ENCODE peak calls at places on chromosomes 2 and 18, in seven cellular contexts. V is CD4-positive, alpha-beta T cell; I is WTC11; Z is fibroblast of pulmonary artery; S is hepatocyte; W is astrocyte of the spinal cord; D is pancreas. Y is an unnamed sample.

GRCh38 chr2:221554769-221555510 is 17.2 kb downstream of the EPHA4 start:
- DNase-seq in V (no peak), I (peak), Z (peak), S (no peak), W (no peak), D (no peak), Y (no peak)

GRCh38 chr2:95056461-95057459 is 31.3 kb downstream of the MAL start:
- DNase-seq in V (no peak), I (no peak), Z (no peak), S (no peak), W (no peak), D (no peak), Y (no peak)

GRCh38 chr2:37544617-37545031 is 126.8 kb downstream of the CDC42EP3 start:
- DNase-seq in V (no peak), I (no peak), Z (no peak), S (no peak), W (no peak), D (no peak), Y (no peak)

GRCh38 chr2:12819721-12820120 is 103.0 kb downstream of the TRIB2 start:
- DNase-seq in V (no peak), I (no peak), Z (peak), S (no peak), W (peak), D (no peak), Y (no peak)

GRCh38 chr2:68435605-68436004 is 31.5 kb downstream of the FBXO48 start:
- DNase-seq in V (no peak), I (no peak), Z (peak), S (no peak), W (no peak), D (no peak), Y (no peak)

GRCh38 chr2:110768591-110768990 is 36.2 kb downstream of the ACOXL start:
- DNase-seq in V (no peak), I (no peak), Z (no peak), S (peak), W (no peak), D (no peak), Y (no peak)

GRCh38 chr2:27871805-27872204 is 18.4 kb downstream of the RBKS start:
- DNase-seq in V (no peak), I (no peak), Z (no peak), S (no peak), W (no peak), D (no peak), Y (no peak)

GRCh38 chr2:86020984-86021383 is 84.7 kb downstream of the POLR1A start:
- DNase-seq in V (no peak), I (no peak), Z (peak), S (no peak), W (peak), D (peak), Y (no peak)

GRCh38 chr2:143183804-143184463 is 54.7 kb downstream of the ARHGAP15 start:
- DNase-seq in V (no peak), I (no peak), Z (no peak), S (no peak), W (no peak), D (no peak), Y (no peak)

GRCh38 chr2:240395896-240396622 is 39.4 kb upstream of the GPC1 start:
- DNase-seq in V (no peak), I (no peak), Z (no peak), S (no peak), W (no peak), D (peak), Y (no peak)

GRCh38 chr2:23721454-23721826 is 205.5 kb downstream of the ATAD2B start:
- DNase-seq in V (no peak), I (no peak), Z (no peak), S (no peak), W (no peak), D (no peak), Y (no peak)
- TF ChIP-seq CTCF in V (no peak), I (no peak), Z (no peak), S (no peak), W (no peak), D (no peak), Y (no peak)

DNA sequence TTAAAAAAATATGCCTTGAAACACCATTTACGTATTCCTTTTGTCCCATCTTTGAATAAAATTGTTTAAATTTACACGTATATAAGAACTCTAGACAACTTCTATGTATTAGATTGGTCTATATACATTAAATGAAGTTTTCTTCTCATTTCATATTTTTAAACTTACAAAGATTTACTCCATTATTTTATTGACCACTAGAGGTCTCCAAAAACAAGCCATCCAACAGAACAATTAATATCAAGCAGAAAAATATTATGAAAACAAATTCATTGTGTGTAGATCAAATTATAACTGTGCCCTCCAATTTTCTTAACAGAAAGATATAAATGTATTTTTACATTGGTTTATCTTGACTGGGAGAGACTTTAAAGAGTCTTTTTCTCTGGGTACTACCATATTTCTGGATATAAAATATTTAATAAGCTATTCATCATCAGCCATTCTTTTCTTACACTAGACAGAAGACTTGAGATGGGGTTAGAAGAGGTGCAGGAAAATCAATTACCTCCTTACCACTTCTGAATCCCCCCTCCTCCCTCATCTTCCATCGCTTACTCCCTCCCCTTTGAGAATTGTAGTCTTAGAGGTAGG is 66.5 kb downstream of the DPP4 start:
- DNase-seq in V (no peak), I (no peak), Z (peak), S (no peak), W (peak), D (no peak), Y (no peak)
- TF ChIP-seq CTCF in V (peak), I (peak), Z (peak), S (peak), W (peak), D (peak), Y (peak)

GRCh38 chr18:13141209-13141608 is 77.4 kb upstream of the LDLRAD4 start:
- DNase-seq in V (no peak), I (no peak), Z (no peak), S (no peak), W (no peak), D (no peak), Y (no peak)

GRCh38 chr18:13138822-13139139 is 79.8 kb upstream of the LDLRAD4 start:
- DNase-seq in V (no peak), I (no peak), Z (no peak), S (no peak), W (no peak), D (no peak), Y (no peak)

GRCh38 chr18:13137939-13138821 is 80.4 kb upstream of the LDLRAD4 start:
- DNase-seq in V (peak), I (no peak), Z (peak), S (no peak), W (no peak), D (no peak), Y (no peak)

GRCh38 chr18:13137041-13137938 is 81.3 kb upstream of the LDLRAD4 start:
- DNase-seq in V (no peak), I (peak), Z (peak), S (no peak), W (peak), D (no peak), Y (peak)

GRCh38 chr18:13139885-13140450 is 78.6 kb upstream of the LDLRAD4 start:
- DNase-seq in V (no peak), I (no peak), Z (no peak), S (no peak), W (no peak), D (no peak), Y (no peak)
- TF ChIP-seq CTCF in V (no peak), I (no peak), Z (no peak), S (no peak), W (no peak), D (no peak), Y (no peak)

DNA sequence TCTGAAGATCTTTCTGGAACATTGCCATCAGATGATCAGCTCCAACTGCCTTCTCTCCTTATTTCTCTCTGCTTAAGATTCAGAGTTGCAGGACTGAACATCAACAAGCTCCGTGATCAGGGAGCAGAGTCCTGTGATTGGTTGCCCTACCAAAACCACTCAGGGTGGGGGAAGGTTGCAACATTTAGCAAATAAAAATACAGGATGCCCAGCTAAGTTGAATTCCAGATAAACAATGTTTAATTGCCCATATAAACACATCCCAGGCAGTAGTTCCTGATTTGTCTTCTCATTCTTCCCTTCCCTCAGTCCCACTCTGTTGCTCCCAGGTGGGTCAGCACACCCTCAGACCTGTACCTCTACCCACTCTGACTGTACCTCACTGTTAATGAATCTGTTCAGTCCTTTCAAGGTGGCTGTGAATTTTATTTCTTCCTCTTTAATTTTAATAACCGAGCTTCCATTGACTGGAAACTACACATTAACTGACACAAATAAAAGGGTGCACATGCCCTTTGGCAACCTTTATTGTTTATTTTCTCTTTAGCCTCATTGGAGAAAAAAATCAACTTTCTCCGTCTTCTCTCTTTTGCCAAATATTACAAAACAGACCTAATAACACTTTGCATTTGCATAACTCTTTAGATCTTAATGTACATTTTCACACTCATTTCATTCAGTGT is 167.1 kb upstream of the PKDCC start:
- DNase-seq in V (no peak), I (no peak), Z (no peak), S (no peak), W (no peak), D (no peak), Y (no peak)
- TF ChIP-seq CTCF in V (no peak), I (no peak), Z (no peak), S (no peak), W (no peak), D (no peak), Y (no peak)

DNA sequence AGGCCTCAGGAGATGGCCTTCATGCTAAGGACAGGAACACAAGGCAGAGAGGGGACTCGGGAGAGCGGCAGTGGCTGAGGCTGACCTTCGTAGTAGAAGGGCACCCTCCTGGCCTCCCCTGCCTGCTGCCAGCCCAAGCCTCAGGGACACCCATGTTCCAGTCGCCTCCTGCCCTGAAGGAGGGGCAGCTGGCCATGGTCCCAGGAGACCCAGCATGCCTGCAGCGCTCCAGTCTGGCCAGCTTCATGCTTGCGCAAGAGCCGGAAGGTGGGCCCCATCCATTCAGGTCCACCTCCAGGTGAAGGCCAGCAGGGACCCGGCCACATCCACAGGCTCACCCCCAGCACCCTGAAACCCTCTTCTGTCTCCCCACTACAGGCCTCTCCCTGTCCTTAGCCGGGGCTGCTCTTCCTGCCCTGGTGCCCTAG is 35.0 kb downstream of the BIN1 start:
- DNase-seq in V (no peak), I (no peak), Z (no peak), S (no peak), W (no peak), D (no peak), Y (no peak)
- TF ChIP-seq CTCF in V (no peak), I (no peak), Z (no peak), S (no peak), W (no peak), D (no peak), Y (no peak)

Y was measured in neural crest cell.